ENCODE peak calls at places on chromosomes 2 and 18, in eight cellular contexts. V is Peyer's patch, J is fibroblast of lung, Z is A549, G is dorsolateral prefrontal cortex, D is transverse colon, A is pancreas, L is upper lobe of right lung. Y is an unnamed sample.
A peak's percentile ranks its signal among the peaks of the same experiment; 100 is the strongest.

GRCh38 chr2:236177967-236178909 is 10.1 kb upstream of the GBX2 start:
- DNase-seq in V (peak; percentile 70), J (peak; percentile 49), Z (peak; percentile 85), G (no peak), D (peak; percentile 58), A (peak; percentile 58), L (peak; percentile 78), Y (peak; percentile 79)

GRCh38 chr2:119049968-119050657 is 108.1 kb downstream of the MARCO start:
- DNase-seq in V (no peak), J (no peak), Z (no peak), G (no peak), D (no peak), A (no peak), L (no peak), Y (no peak)

GRCh38 chr2:180980185-180980942 is at the start of gene UBE2E3:
- DNase-seq in V (peak; percentile 89), J (peak; percentile 72), Z (peak; percentile 63), G (peak; percentile 76), D (peak; percentile 85), A (peak; percentile 89), L (peak; percentile 92), Y (peak; percentile 85)

GRCh38 chr2:75564713-75565369 is 4.1 kb upstream of the EVA1A start:
- DNase-seq in V (no peak), J (no peak), Z (no peak), G (no peak), D (no peak), A (no peak), L (no peak), Y (no peak)

GRCh38 chr2:209277444-209277843 is 146.4 kb upstream of the MAP2 start:
- DNase-seq in V (no peak), J (no peak), Z (no peak), G (no peak), D (no peak), A (no peak), L (no peak), Y (no peak)

GRCh38 chr2:202373490-202373889 is 2.6 kb upstream of the BMPR2 start:
- DNase-seq in V (no peak), J (peak; percentile 63), Z (no peak), G (no peak), D (no peak), A (no peak), L (no peak), Y (no peak)

GRCh38 chr2:118016911-118017310 is 3.0 kb upstream of the CCDC93 start:
- DNase-seq in V (no peak), J (no peak), Z (no peak), G (no peak), D (no peak), A (no peak), L (no peak), Y (no peak)

GRCh38 chr2:66574701-66575624 is 140.0 kb downstream of the MEIS1 start:
- DNase-seq in V (peak; percentile 62), J (peak; percentile 88), Z (peak; percentile 79), G (no peak), D (peak; percentile 44), A (peak; percentile 78), L (no peak), Y (peak; percentile 67)

GRCh38 chr18:53799134-53799533 is 425.3 kb downstream of the MBD2 start:
- DNase-seq in V (no peak), J (peak; percentile 60), Z (no peak), G (no peak), D (no peak), A (no peak), L (no peak), Y (no peak)

GRCh38 chr2:209933499-209934458 is 68.7 kb upstream of the RPE start:
- DNase-seq in V (no peak), J (peak; percentile 92), Z (no peak), G (no peak), D (no peak), A (peak; percentile 60), L (no peak), Y (no peak)

GRCh38 chr2:182941939-182942338 is 75.5 kb upstream of the FRZB start:
- DNase-seq in V (no peak), J (no peak), Z (no peak), G (no peak), D (no peak), A (no peak), L (no peak), Y (no peak)

GRCh38 chr2:120195575-120195974 is 27.6 kb downstream of the TMEM185B start:
- DNase-seq in V (no peak), J (no peak), Z (no peak), G (no peak), D (no peak), A (no peak), L (no peak), Y (no peak)

GRCh38 chr2:30428034-30428662 is 18.9 kb upstream of the LCLAT1 start:
- DNase-seq in V (no peak), J (no peak), Z (no peak), G (no peak), D (no peak), A (no peak), L (no peak), Y (no peak)

GRCh38 chr2:236159778-236160170 is 8.4 kb downstream of the GBX2 start:
- DNase-seq in V (no peak), J (no peak), Z (no peak), G (no peak), D (no peak), A (no peak), L (peak; percentile 46), Y (no peak)

GRCh38 chr18:42030586-42031182 is 75.7 kb downstream of the PIK3C3 start:
- DNase-seq in V (no peak), J (peak; percentile 24), Z (peak; percentile 24), G (no peak), D (no peak), A (no peak), L (no peak), Y (no peak)

GRCh38 chr2:133143649-133144048 is 424.6 kb downstream of the NCKAP5 start:
- DNase-seq in V (no peak), J (no peak), Z (no peak), G (no peak), D (no peak), A (peak; percentile 21), L (no peak), Y (no peak)

GRCh38 chr2:12929806-12930205 is 213.1 kb downstream of the TRIB2 start:
- DNase-seq in V (no peak), J (no peak), Z (no peak), G (no peak), D (no peak), A (no peak), L (no peak), Y (no peak)

GRCh38 chr2:232299084-232299483 is 79.5 kb upstream of the ALPP start:
- DNase-seq in V (no peak), J (no peak), Z (no peak), G (no peak), D (no peak), A (no peak), L (no peak), Y (no peak)

GRCh38 chr2:60745330-60745729 is 10.7 kb upstream of the PAPOLG start:
- DNase-seq in V (no peak), J (no peak), Z (no peak), G (no peak), D (no peak), A (no peak), L (no peak), Y (no peak)

GRCh38 chr2:46306988-46307655 is 9.9 kb downstream of the EPAS1 start:
- DNase-seq in V (no peak), J (no peak), Z (no peak), G (no peak), D (no peak), A (no peak), L (no peak), Y (peak; percentile 58)

GRCh38 chr2:96551605-96552283 is 15.2 kb downstream of the ARID5A start:
- DNase-seq in V (no peak), J (no peak), Z (no peak), G (no peak), D (no peak), A (no peak), L (no peak), Y (no peak)

GRCh38 chr2:10475221-10475722 is 27.1 kb upstream of the ODC1 start:
- DNase-seq in V (peak; percentile 31), J (no peak), Z (no peak), G (no peak), D (no peak), A (no peak), L (peak; percentile 47), Y (no peak)

GRCh38 chr2:129165001-129165400 is 814.5 kb upstream of the RAB6C start:
- DNase-seq in V (no peak), J (no peak), Z (no peak), G (no peak), D (no peak), A (no peak), L (no peak), Y (no peak)

GRCh38 chr18:56423626-56424025 is 214.8 kb downstream of the TXNL1 start:
- DNase-seq in V (no peak), J (no peak), Z (no peak), G (no peak), D (no peak), A (no peak), L (no peak), Y (no peak)
- H3K27ac ChIP-seq in V (no peak overlapping the region), J (no peak overlapping the region), Z (no peak overlapping the region), G (no peak overlapping the region), D (no peak overlapping the region), A (no peak overlapping the region), L (no peak overlapping the region), Y (no peak overlapping the region)

GRCh38 chr2:103289101-103289725 is 527.4 kb downstream of the TMEM182 start:
- DNase-seq in V (no peak), J (peak; percentile 6), Z (no peak), G (no peak), D (no peak), A (no peak), L (no peak), Y (no peak)
- TF ChIP-seq CTCF in V (no peak), J (no peak), Z (peak; percentile 5), G (peak; percentile 37), D (no peak), A (no peak), L (no peak), Y (no peak)

DNA sequence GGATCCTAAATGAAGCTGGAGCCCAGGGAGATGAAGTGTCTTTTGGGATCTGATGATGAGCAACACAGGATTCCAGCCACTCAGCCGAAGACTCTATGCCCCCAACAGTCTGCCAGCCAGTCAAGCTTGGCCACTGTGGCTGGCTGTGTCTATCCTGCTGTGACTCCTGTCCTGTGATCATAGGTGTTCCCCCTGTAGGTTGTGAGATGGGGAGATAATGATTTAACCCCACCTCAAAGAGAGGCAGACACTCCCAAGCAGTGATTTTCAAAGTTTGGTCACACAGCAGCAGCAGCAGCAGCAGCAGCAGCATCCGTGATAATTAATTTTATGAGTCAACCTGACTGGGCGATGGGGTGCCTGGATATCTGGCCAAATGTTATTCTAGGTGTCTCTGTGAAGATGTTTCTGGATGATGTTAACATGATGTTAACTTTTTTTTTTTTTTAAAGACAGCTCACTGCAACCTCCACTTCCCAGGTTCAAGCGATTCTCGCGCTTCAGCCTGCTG is 21.4 kb upstream of the RHOB start:
- DNase-seq in V (no peak), J (peak; percentile 72), Z (no peak), G (no peak), D (peak; percentile 7), A (no peak), L (no peak), Y (peak; percentile 15)
- H3K27ac ChIP-seq in V (peak overlapping the region; percentile 78), J (peak overlapping the region; percentile 68), Z (no peak overlapping the region), G (no peak overlapping the region), D (peak overlapping the region; percentile 84), A (no peak overlapping the region), L (peak overlapping the region; percentile 65), Y (no peak overlapping the region)

GRCh38 chr18:51537487-51537886 is 340.0 kb upstream of the MEX3C start:
- DNase-seq in V (peak; percentile 49), J (peak; percentile 8), Z (no peak), G (peak; percentile 46), D (peak; percentile 19), A (peak; percentile 49), L (no peak), Y (no peak)
- TF ChIP-seq CTCF in V (no peak), J (no peak), Z (no peak), G (peak; percentile 68), D (no peak), A (no peak), L (peak; percentile 7), Y (no peak)